ENCODE peak calls at places on chromosomes 16 and 17, in six cellular contexts. L, G, P, R, W and I are unnamed samples.

GRCh38 chr16:53571763-53572162 is 68.8 kb upstream of the AKTIP start:
- DNase-seq in W (no peak), P (no peak), R (no peak), L (no peak), G (no peak), I (no peak)

GRCh38 chr16:12664334-12664733 is 139.4 kb downstream of the CPPED1 start:
- DNase-seq in R (no peak), W (no peak), P (no peak), G (no peak), L (no peak), I (no peak)

GRCh38 chr17:29593546-29594440 is 861 bp downstream of the ANKRD13B start:
- DNase-seq in L (peak; percentile 28), R (no peak), P (no peak), G (no peak), W (no peak), I (peak; percentile 18)

GRCh38 chr17:15185625-15185991 is 79.5 kb downstream of the PMP22 start:
- DNase-seq in R (no peak), G (no peak), L (no peak), W (peak; percentile 58), P (peak; percentile 46), I (no peak)

GRCh38 chr16:85927326-85927725 is 28.4 kb downstream of the IRF8 start:
- DNase-seq in R (no peak), L (no peak), G (no peak), W (no peak), P (no peak), I (no peak)

GRCh38 chr16:23570992-23571632 is 13.6 kb downstream of the UBFD1 start:
- DNase-seq in P (no peak), R (no peak), W (no peak), L (no peak), G (no peak), I (no peak)

GRCh38 chr16:4142268-4142667 is 26.0 kb upstream of the ADCY9 start:
- DNase-seq in W (no peak), P (no peak), L (no peak), G (no peak), R (no peak), I (peak; percentile 29)

GRCh38 chr17:65987988-65988387 is 203.9 kb downstream of the CEP112 start:
- DNase-seq in L (no peak), P (no peak), W (no peak), G (peak; percentile 54), R (no peak), I (no peak)

GRCh38 chr17:37824534-37825485 is 80.0 kb upstream of the HNF1B start:
- DNase-seq in W (no peak), P (no peak), R (no peak), L (no peak), G (peak; percentile 92), I (peak; percentile 75)

GRCh38 chr16:4172070-4172469 is 55.8 kb upstream of the ADCY9 start:
- DNase-seq in W (no peak), L (no peak), P (no peak), R (no peak), G (no peak), I (no peak)

GRCh38 chr17:66976781-66977201 is 12.3 kb downstream of the CACNG4 start:
- DNase-seq in G (no peak), L (no peak), R (no peak), W (no peak), P (no peak), I (no peak)

GRCh38 chr16:32116080-32116479 is 137.0 kb upstream of the TP53TG3D start:
- DNase-seq in W (no peak), P (peak; percentile 10), L (no peak), G (no peak), R (no peak), I (no peak)

GRCh38 chr17:21357696-21358095 is 18.5 kb upstream of the KCNJ12 start:
- DNase-seq in G (no peak), L (no peak), P (no peak), W (no peak), R (no peak), I (no peak)

GRCh38 chr17:74198694-74199093 is 4.8 kb upstream of the RPL38 start:
- DNase-seq in R (no peak), G (no peak), W (no peak), L (no peak), P (no peak), I (no peak)

GRCh38 chr17:37743875-37744632 is 805 bp downstream of the HNF1B start:
- DNase-seq in R (peak; percentile 58), G (no peak), P (no peak), L (no peak), W (no peak), I (no peak)

GRCh38 chr17:81132770-81133723 is 32.3 kb upstream of the PVALEF start:
- DNase-seq in L (no peak), W (no peak), R (no peak), G (no peak), P (no peak), I (no peak)

GRCh38 chr17:45087496-45087975 is 26.4 kb downstream of the NMT1 start:
- DNase-seq in G (no peak), W (no peak), P (no peak), R (no peak), L (no peak), I (no peak)

GRCh38 chr17:51258756-51259573 is 884 bp downstream of the MBTD1 start:
- DNase-seq in G (peak; percentile 34), L (peak; percentile 16), R (no peak), P (peak; percentile 63), W (peak; percentile 6), I (no peak)

GRCh38 chr16:22623351-22623781 is 112.7 kb downstream of the NPIPB5 start:
- DNase-seq in W (no peak), P (no peak), R (no peak), G (no peak), L (no peak), I (no peak)

DNA sequence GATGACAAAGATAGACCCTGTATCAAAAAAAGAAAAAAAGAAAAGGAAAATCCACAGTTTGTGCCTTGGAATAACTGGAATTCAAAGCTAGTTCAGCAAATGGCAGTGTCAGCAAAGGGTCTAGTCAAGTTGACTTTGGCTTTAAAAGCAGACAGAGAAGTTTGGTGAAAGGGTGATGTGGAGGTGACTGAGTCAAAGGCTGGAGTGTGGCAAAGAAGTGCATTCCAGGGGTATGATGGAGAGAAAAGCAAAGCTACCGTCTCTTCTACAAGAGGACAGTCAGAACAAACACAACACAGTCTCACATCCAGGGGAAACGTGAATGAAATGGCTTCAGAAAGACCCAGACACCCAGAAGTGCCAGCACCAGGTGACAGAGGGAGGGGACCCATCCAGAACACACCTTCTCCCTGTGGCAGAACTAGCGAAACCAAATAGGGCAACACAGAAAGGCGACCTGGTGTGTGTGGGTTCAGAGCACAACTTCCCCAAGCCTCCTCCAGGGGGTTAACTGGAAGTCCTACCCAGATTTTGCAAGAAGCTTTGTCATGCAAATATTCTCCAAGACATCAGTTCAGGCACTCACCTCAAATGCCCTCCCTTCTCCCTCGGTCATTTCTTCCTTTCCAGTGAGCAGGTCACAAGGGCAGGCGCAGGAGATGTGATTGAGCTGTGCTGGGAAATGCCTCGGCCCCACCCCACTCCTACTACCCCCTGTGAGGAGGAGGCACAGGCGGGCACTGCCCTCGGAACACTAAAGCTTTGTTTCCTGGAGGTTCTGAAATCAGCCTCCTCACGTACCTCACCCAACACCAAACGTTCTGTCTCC is 481.9 kb downstream of the SOX9 start:
- DNase-seq in P (peak; percentile 88), R (peak; percentile 47), G (no peak), L (no peak), W (no peak), I (no peak)
- TF ChIP-seq CTCF in P (no peak), R (no peak), G (no peak), L (no peak), W (no peak), I (no peak)

DNA sequence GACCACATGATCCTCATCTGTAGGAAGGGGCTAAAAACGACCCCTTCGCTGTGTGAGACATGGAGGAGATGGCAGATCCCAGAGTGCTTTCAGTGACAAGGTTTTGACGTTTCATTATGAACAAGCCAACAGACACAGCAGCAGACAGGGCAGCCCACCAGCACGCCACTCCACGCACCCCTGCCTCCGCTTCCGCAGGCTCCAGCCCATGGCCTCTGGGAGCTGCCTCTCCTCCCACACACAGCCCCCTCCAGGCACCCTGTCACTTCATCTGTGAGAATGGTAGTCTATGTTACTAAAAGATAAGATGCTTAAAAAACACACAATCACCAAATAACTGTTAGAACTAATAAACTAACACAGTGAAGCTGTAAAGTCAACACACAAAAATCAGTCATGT is 12.3 kb upstream of the ADCY7 start:
- DNase-seq in L (no peak), W (no peak), R (no peak), G (no peak), P (no peak), I (peak; percentile 43)
- TF ChIP-seq POLR2A in L (no peak), W (no peak), R (no peak), G (no peak), P (no peak), I (no peak)

GRCh38 chr17:34980681-34981537 is 597 bp downstream of the LIG3 start:
- DNase-seq in L (peak; percentile 70), P (peak; percentile 83), W (peak; percentile 71), G (peak; percentile 80), R (peak; percentile 74), I (peak; percentile 57)

GRCh38 chr17:34979650-34980352 is 511 bp upstream of the LIG3 start:
- DNase-seq in L (no peak), R (no peak), P (no peak), G (peak; percentile 18), W (no peak), I (no peak)

GRCh38 chr17:34980353-34980680 is at the start of gene LIG3:
- DNase-seq in W (peak; percentile 89), G (peak; percentile 95), L (peak; percentile 94), R (peak; percentile 94), P (peak; percentile 94), I (peak; percentile 91)

GRCh38 chr17:34981538-34982241 is 1.4 kb downstream of the LIG3 start:
- DNase-seq in G (peak; percentile 73), L (no peak), R (no peak), W (no peak), P (no peak), I (no peak)

GRCh38 chr17:34979153-34979552 is 1.2 kb upstream of the LIG3 start:
- DNase-seq in R (no peak), W (no peak), L (no peak), P (no peak), G (no peak), I (no peak)
- H3K4me3 ChIP-seq in R (no peak overlapping the region), W (no peak overlapping the region), L (no peak overlapping the region), P (no peak overlapping the region), G (no peak overlapping the region), I (no peak overlapping the region)

GRCh38 chr17:76793775-76794174 is 55.9 kb downstream of the MFSD11 start:
- DNase-seq in R (no peak), L (no peak), P (no peak), W (no peak), G (peak; percentile 26), I (no peak)
- TF ChIP-seq CTCF in R (no peak), L (no peak), P (no peak), W (no peak), G (peak; percentile 30), I (no peak)

DNA sequence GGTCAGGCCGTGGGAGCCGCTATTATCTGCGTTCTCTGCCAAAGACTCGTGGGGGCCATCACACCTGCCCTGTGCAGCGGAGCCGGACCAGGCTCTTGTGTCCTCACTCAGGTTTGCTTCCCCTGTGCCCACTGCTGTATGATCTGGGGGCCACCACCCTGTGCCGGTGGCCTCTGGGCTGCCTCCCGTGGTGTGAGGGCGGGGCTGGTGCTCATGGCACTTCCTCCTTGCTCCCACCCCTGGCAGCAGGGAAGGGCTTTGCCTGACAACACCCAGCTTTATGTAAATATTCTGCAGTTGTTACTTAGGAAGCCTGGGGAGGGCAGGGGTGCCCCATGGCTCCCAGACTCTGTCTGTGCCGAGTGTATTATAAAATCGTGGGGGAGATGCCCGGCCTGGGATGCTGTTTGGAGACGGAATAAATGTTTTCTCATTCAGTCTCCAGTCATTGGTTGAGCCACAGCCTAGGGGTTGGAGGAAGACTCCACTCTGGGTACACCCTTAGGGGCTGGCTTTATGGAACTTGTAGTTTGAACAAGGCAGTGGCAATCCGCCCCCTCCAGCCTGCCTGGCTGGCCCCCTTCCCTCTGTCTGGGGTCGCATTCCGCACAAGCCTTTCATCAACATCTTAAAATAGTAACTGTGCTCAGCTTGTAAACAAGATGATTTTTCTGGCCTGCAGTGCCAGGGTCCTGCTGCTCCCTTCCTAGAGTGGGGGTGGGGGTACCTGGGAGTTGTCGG is 4.1 kb downstream of the SYNGR2 start:
- DNase-seq in P (peak; percentile 39), R (peak; percentile 73), W (peak; percentile 25), L (peak; percentile 54), G (peak; percentile 21), I (no peak)
- TF ChIP-seq POLR2A in P (no peak), R (no peak), W (no peak), L (no peak), G (no peak), I (no peak)